ENCODE peak calls at places on chromosomes 1 and 21, in four cellular contexts. Y, R, B and T are unnamed samples.

GRCh38 chr1:193457676-193458075 is 271.3 kb upstream of the B3GALT2 start:
- DNase-seq in Y (peak; percentile 22), R (no peak), B (no peak), T (no peak)

GRCh38 chr1:218705911-218706893 is 361.1 kb downstream of the TGFB2 start:
- DNase-seq in Y (no peak), R (peak; percentile 100), B (no peak), T (peak; percentile 73)

GRCh38 chr1:230085178-230085515 is 18.1 kb downstream of the GALNT2 start:
- DNase-seq in Y (no peak), R (no peak), B (no peak), T (no peak)

GRCh38 chr1:77375541-77375940 is 93.7 kb downstream of the AK5 start:
- DNase-seq in Y (no peak), R (no peak), B (no peak), T (no peak)

GRCh38 chr1:9087411-9087810 is 18.0 kb upstream of the SLC2A5 start:
- DNase-seq in Y (no peak), R (no peak), B (no peak), T (no peak)

GRCh38 chr1:31354266-31354665 is 18.6 kb downstream of the FABP3 start:
- DNase-seq in Y (no peak), R (peak; percentile 72), B (no peak), T (no peak)

GRCh38 chr1:169860750-169861149 is 32.9 kb downstream of the SCYL3 start:
- DNase-seq in Y (no peak), R (no peak), B (no peak), T (no peak)

GRCh38 chr21:17819878-17820232 is 699 bp upstream of the C21orf91 start:
- DNase-seq in Y (no peak), R (no peak), B (no peak), T (no peak)

GRCh38 chr1:28507646-28508434 is 2.0 kb downstream of the RCC1 start:
- DNase-seq in Y (peak; percentile 41), R (no peak), B (no peak), T (no peak)

GRCh38 chr1:52746189-52746588 is 19.9 kb downstream of the ZYG11B start:
- DNase-seq in Y (no peak), R (no peak), B (no peak), T (no peak)

GRCh38 chr1:221509575-221510360 is 232.1 kb downstream of the DUSP10 start:
- DNase-seq in Y (no peak), R (no peak), B (no peak), T (no peak)

GRCh38 chr1:234726359-234726836 is 116.4 kb upstream of the IRF2BP2 start:
- DNase-seq in Y (no peak), R (no peak), B (no peak), T (no peak)

GRCh38 chr21:43727571-43728466 is 8.9 kb downstream of the PDXK start:
- DNase-seq in Y (no peak), R (no peak), B (no peak), T (peak; percentile 59)

GRCh38 chr1:198907423-198907746 is 268.5 kb downstream of the PTPRC start:
- DNase-seq in Y (no peak), R (no peak), B (no peak), T (no peak)

GRCh38 chr1:50620680-50621329 is 197.6 kb upstream of the DMRTA2 start:
- DNase-seq in Y (no peak), R (peak; percentile 54), B (no peak), T (no peak)

GRCh38 chr1:45037456-45037855 is 25.4 kb downstream of the UROD start:
- DNase-seq in Y (no peak), R (peak; percentile 66), B (no peak), T (no peak)

GRCh38 chr1:116316373-116316772 is 56.7 kb upstream of the ATP1A1 start:
- DNase-seq in Y (no peak), R (no peak), B (no peak), T (no peak)

GRCh38 chr21:26842976-26843911 is 2.0 kb downstream of the ADAMTS1 start:
- DNase-seq in Y (no peak), R (peak; percentile 97), B (peak; percentile 97), T (peak; percentile 95)

GRCh38 chr1:43135857-43136781 is 36.0 kb downstream of the EBNA1BP2 start:
- DNase-seq in Y (no peak), R (no peak), B (no peak), T (no peak)

GRCh38 chr1:26833432-26834405 is 7.2 kb downstream of the ZDHHC18 start:
- DNase-seq in Y (peak; percentile 84), R (no peak), B (no peak), T (no peak)

GRCh38 chr1:90417139-90417538 is 300.0 kb downstream of the BARHL2 start:
- DNase-seq in Y (no peak), R (peak; percentile 8), B (no peak), T (no peak)

GRCh38 chr1:208174200-208174599 is 70.0 kb downstream of the PLXNA2 start:
- DNase-seq in Y (no peak), R (no peak), B (no peak), T (no peak)

GRCh38 chr1:41241748-41242644 is at the start of gene SCMH1:
- DNase-seq in Y (peak; percentile 47), R (peak; percentile 49), B (no peak), T (peak; percentile 96)

GRCh38 chr1:226181996-226182714 is 4.4 kb downstream of the ACBD3 start:
- DNase-seq in Y (no peak), R (peak; percentile 66), B (peak; percentile 57), T (peak; percentile 74)

GRCh38 chr1:202046227-202046626 is 35.8 kb downstream of the ELF3 start:
- DNase-seq in Y (no peak), R (no peak), B (no peak), T (peak; percentile 68)

GRCh38 chr1:11562664-11563063 is 83.7 kb downstream of the DISP3 start:
- DNase-seq in Y (no peak), R (no peak), B (no peak), T (no peak)

GRCh38 chr1:163106364-163106987 is 37.3 kb downstream of the RGS4 start:
- DNase-seq in Y (no peak), R (no peak), B (no peak), T (no peak)

GRCh38 chr1:229110986-229111385 is 159.9 kb upstream of the RAB4A start:
- DNase-seq in Y (no peak), R (no peak), B (no peak), T (no peak)

GRCh38 chr1:151710187-151710586 is 6.4 kb downstream of the CELF3 start:
- DNase-seq in Y (peak; percentile 36), R (peak; percentile 52), B (no peak), T (peak; percentile 74)

GRCh38 chr1:201261771-201262547 is 21.3 kb upstream of the PKP1 start:
- DNase-seq in Y (no peak), R (no peak), B (no peak), T (no peak)

GRCh38 chr1:87024936-87025537 is 110.6 kb downstream of the HS2ST1 start:
- DNase-seq in Y (no peak), R (peak; percentile 46), B (peak; percentile 16), T (no peak)

GRCh38 chr1:61080408-61081134 is 1.8 kb upstream of the NFIA start:
- DNase-seq in Y (no peak), R (no peak), B (no peak), T (peak; percentile 55)

GRCh38 chr1:155166373-155167165 is 6.5 kb downstream of the KRTCAP2 start:
- DNase-seq in Y (no peak), R (no peak), B (no peak), T (peak; percentile 62)

GRCh38 chr1:200345516-200345915 is 64.3 kb downstream of the ZNF281 start:
- DNase-seq in Y (no peak), R (no peak), B (no peak), T (no peak)